ENCODE peak calls at places on chromosomes 6 and 20, in five cellular contexts. P is heart left ventricle, H is IMR-90, R is transverse colon, B is tibial nerve. V is an unnamed sample.

GRCh38 chr20:50278684-50279531 is 88.3 kb downstream of the CEBPB start:
- DNase-seq in H (no peak), P (peak; percentile 77), R (peak; percentile 82), B (peak; percentile 73), V (no peak)

GRCh38 chr20:57593134-57593886 is 26.9 kb downstream of the ZBP1 start:
- DNase-seq in R (peak; percentile 81), B (no peak), P (no peak), H (no peak), V (no peak)

GRCh38 chr6:9248125-9248524 is 812.8 kb upstream of the SLC35B3 start:
- DNase-seq in H (no peak), R (no peak), B (no peak), P (no peak), V (no peak)

GRCh38 chr6:48766349-48766748 is 655.4 kb upstream of the PTCHD4 start:
- DNase-seq in P (no peak), B (no peak), H (peak; percentile 79), R (no peak), V (no peak)

GRCh38 chr6:138293996-138294395 is 75.7 kb upstream of the PBOV1 start:
- DNase-seq in H (no peak), B (no peak), P (no peak), R (no peak), V (no peak)

GRCh38 chr6:27867051-27867940 is 44.9 kb downstream of the OR2B2 start:
- DNase-seq in H (peak; percentile 78), B (peak; percentile 36), P (peak; percentile 75), R (peak; percentile 84), V (no peak)

GRCh38 chr6:111865049-111865585 is 8.1 kb downstream of the FYN start:
- DNase-seq in B (no peak), P (no peak), H (no peak), R (no peak), V (no peak)

GRCh38 chr6:169577974-169578373 is 123.9 kb downstream of the WDR27 start:
- DNase-seq in R (no peak), B (no peak), H (no peak), P (no peak), V (no peak)

GRCh38 chr6:134740473-134741192 is 209.3 kb downstream of the ALDH8A1 start:
- DNase-seq in B (no peak), R (no peak), H (peak; percentile 60), P (no peak), V (no peak)

GRCh38 chr20:45181639-45182038 is 6.9 kb downstream of the PI3 start:
- DNase-seq in R (no peak), B (no peak), P (no peak), H (no peak), V (no peak)

GRCh38 chr20:32631916-32632460 is 41.8 kb downstream of the C20orf203 start:
- DNase-seq in H (no peak), P (no peak), B (no peak), R (no peak), V (no peak)

GRCh38 chr6:44477293-44477894 is 89.9 kb downstream of the CDC5L start:
- DNase-seq in B (no peak), P (no peak), H (no peak), R (no peak), V (no peak)

GRCh38 chr6:124968401-124968800 is 6.2 kb downstream of the RNF217 start:
- DNase-seq in H (peak; percentile 26), R (no peak), P (no peak), B (no peak), V (no peak)

GRCh38 chr6:146913842-146914562 is 290.2 kb upstream of the STXBP5 start:
- DNase-seq in B (peak; percentile 36), P (peak; percentile 43), R (peak; percentile 26), H (peak; percentile 99), V (peak; percentile 53)

GRCh38 chr6:146914563-146915483 is 289.4 kb upstream of the STXBP5 start:
- DNase-seq in R (no peak), P (no peak), B (peak; percentile 31), H (peak; percentile 96), V (peak; percentile 49)

GRCh38 chr6:146916435-146917015 is 287.7 kb upstream of the STXBP5 start:
- DNase-seq in H (no peak), R (no peak), B (no peak), P (no peak), V (no peak)

GRCh38 chr6:146917182-146917581 is 287.0 kb upstream of the STXBP5 start:
- DNase-seq in P (no peak), B (no peak), H (no peak), R (no peak), V (no peak)

GRCh38 chr6:146915671-146916127 is 288.5 kb upstream of the STXBP5 start:
- DNase-seq in H (peak; percentile 72), B (no peak), R (no peak), P (no peak), V (no peak)
- H3K4me3 ChIP-seq in H (peak overlapping the region; percentile 47), B (no peak overlapping the region), R (no peak overlapping the region), P (no peak overlapping the region), V (no peak overlapping the region)

GRCh38 chr6:167112421-167112820 is 10.5 kb upstream of the CCR6 start:
- DNase-seq in B (no peak), R (no peak), H (no peak), P (no peak), V (no peak)
- TF ChIP-seq POLR2A in B (no peak), R (no peak), H (no peak), P (no peak), V (no peak)

GRCh38 chr6:128515550-128516513 is 4.6 kb downstream of the PTPRK start:
- DNase-seq in P (no peak), H (peak; percentile 68), R (no peak), B (no peak), V (no peak)
- H3K4me3 ChIP-seq in P (no peak overlapping the region), H (no peak overlapping the region), R (no peak overlapping the region), B (no peak overlapping the region), V (no peak overlapping the region)

GRCh38 chr20:36064661-36065426 is 89.7 kb upstream of the EPB41L1 start:
- DNase-seq in B (peak; percentile 95), P (peak; percentile 96), H (peak; percentile 70), R (peak; percentile 98), V (peak; percentile 92)
- TF ChIP-seq POLR2A in B (peak; percentile 71), P (peak; percentile 89), H (no peak), R (peak; percentile 90), V (peak; percentile 84)

DNA sequence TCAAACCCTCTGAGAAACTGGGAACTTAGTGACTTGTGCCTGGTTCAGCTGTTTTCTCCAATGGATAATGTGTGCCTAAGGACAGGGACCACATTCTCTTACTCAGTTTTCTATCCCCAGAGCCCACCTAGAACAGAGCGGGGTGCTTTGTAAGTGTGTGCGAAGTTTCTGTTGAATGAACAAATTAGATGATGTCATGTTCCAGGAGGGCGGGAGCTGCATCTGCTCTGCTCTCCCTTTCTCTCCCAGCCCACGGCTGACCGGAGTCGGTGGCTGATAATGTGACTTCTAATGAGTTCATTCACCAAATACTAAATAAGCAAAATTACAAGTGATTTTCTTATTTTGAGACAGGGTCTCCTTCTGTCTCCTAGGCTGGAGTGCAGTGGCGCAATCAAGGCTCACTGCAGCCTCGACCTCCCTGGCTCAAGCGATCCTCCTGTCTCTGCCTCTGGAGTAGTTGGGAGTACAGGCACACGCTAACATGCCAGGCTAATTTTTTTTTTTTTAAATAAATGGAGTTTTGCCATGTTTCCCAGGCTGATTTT is 60.7 kb upstream of the FNDC1 start:
- DNase-seq in R (no peak), B (no peak), P (no peak), H (no peak), V (no peak)
- H3K4me3 ChIP-seq in R (no peak overlapping the region), B (no peak overlapping the region), P (no peak overlapping the region), H (no peak overlapping the region), V (no peak overlapping the region)